ENCODE peak calls at places on chromosome 17, in nine cellular contexts. G is endothelial cell of umbilical vein; H is ovary; Z is H9; I is SJCRH30; S is prostate gland; X is heart right ventricle; D is CD8-positive, alpha-beta memory T cell; E is osteoblast. A is an unnamed sample.

GRCh38 chr17:59154335-59154720 is 658 bp downstream of the SKA2 start:
- DNase-seq in G (no peak), H (peak; percentile 41), Z (no peak), I (peak; percentile 66), S (peak; percentile 39), X (peak; percentile 45), D (peak; percentile 10), E (no peak), A (peak; percentile 73)

GRCh38 chr17:13597723-13598347 is 3.9 kb downstream of the HS3ST3A1 start:
- DNase-seq in G (peak; percentile 27), H (no peak), Z (no peak), I (peak; percentile 89), S (peak; percentile 12), X (peak; percentile 18), D (peak; percentile 31), E (no peak), A (peak; percentile 33)

GRCh38 chr17:79080761-79081290 is 6.2 kb downstream of the ENGASE start:
- DNase-seq in G (no peak), H (no peak), Z (no peak), I (no peak), S (no peak), X (no peak), D (no peak), E (peak; percentile 64), A (no peak)

GRCh38 chr17:27882162-27882840 is 10.9 kb downstream of the LYRM9 start:
- DNase-seq in G (no peak), H (no peak), Z (no peak), I (no peak), S (no peak), X (no peak), D (no peak), E (no peak), A (no peak)

GRCh38 chr17:73760186-73760758 is 116.0 kb upstream of the SDK2 start:
- DNase-seq in G (no peak), H (no peak), Z (peak; percentile 93), I (no peak), S (no peak), X (no peak), D (no peak), E (peak; percentile 39), A (no peak)

GRCh38 chr17:3998436-3998835 is 34.2 kb upstream of the ATP2A3 start:
- DNase-seq in G (no peak), H (no peak), Z (no peak), I (peak; percentile 81), S (no peak), X (no peak), D (no peak), E (no peak), A (no peak)

GRCh38 chr17:77285594-77286390 is 145.0 kb downstream of the SEC14L1 start:
- DNase-seq in G (no peak), H (no peak), Z (no peak), I (peak; percentile 80), S (peak; percentile 82), X (peak; percentile 33), D (no peak), E (peak; percentile 99), A (no peak)

GRCh38 chr17:48241131-48241591 is 133.6 kb downstream of the SNX11 start:
- DNase-seq in G (peak; percentile 73), H (no peak), Z (no peak), I (peak; percentile 83), S (no peak), X (peak; percentile 38), D (no peak), E (peak; percentile 43), A (peak; percentile 72)

GRCh38 chr17:82949361-82949760 is 109.5 kb upstream of the ZNF750 start:
- DNase-seq in G (no peak), H (peak; percentile 14), Z (no peak), I (no peak), S (no peak), X (no peak), D (no peak), E (no peak), A (no peak)

GRCh38 chr17:82948957-82949356 is 109.1 kb upstream of the ZNF750 start:
- DNase-seq in G (no peak), H (peak; percentile 2), Z (no peak), I (no peak), S (no peak), X (no peak), D (no peak), E (no peak), A (no peak)

GRCh38 chr17:82948081-82948511 is 108.3 kb upstream of the ZNF750 start:
- DNase-seq in G (no peak), H (peak; percentile 16), Z (no peak), I (no peak), S (no peak), X (no peak), D (no peak), E (no peak), A (no peak)

GRCh38 chr17:82946081-82946480 is 106.3 kb upstream of the ZNF750 start:
- DNase-seq in G (no peak), H (no peak), Z (no peak), I (no peak), S (no peak), X (no peak), D (no peak), E (no peak), A (no peak)

DNA sequence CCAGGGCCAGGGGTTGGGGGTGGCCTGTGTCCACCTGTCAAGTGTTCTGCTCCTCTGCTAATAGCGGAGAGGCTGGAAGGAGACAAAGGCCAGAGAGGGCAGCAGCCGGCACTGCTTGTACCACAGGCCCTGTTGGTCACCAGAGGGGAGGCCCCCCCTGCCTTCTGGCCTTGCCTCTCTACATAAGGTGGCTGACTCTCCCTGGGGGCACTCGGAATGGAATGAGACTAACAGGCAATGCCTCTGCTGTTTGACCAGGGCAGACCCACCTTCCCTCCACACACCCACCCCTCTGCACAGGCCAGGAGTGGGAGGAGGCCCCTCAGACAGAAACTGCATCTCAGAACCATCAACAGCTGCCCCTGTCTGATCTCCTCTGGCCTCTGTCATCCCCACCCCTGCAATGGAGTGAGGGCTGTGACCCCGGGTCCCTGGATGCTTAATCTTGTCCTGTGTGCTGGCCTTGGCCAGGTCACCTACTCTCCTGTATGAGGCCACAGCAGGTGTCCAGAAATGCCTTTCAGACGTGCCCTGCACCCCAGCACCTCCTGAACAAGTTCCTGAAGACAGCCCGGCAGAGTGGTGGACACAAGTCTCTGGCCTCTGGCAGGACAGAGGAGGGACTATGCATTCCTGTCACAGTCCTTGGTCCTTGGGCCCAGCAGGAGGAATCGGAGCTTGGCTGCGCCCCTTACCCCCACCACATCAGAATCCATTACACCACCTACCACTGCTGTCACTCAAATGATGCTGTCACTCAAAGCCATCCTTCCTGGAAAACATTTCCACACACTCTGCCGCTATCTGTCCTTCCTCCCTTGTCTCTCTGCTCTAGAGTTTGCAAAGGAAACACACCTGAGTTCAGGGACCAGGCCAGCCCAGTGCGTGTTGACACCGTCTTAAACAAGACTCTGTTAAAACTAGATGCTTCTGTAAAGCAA is 107.5 kb upstream of the ZNF750 start:
- DNase-seq in G (no peak), H (peak; percentile 17), Z (no peak), I (no peak), S (no peak), X (no peak), D (no peak), E (no peak), A (no peak)
- H3K9me3 ChIP-seq in G (no peaks in the 10 kb centered on the region), H (peaks cover 2% of the 10 kb centered on the region), Z (peaks cover 94% of the 10 kb centered on the region), I (peaks cover 32% of the 10 kb centered on the region), S (no peaks in the 10 kb centered on the region), X (peaks cover 28% of the 10 kb centered on the region), D (peaks cover 13% of the 10 kb centered on the region), E (peaks cover 10% of the 10 kb centered on the region), A (peaks cover 53% of the 10 kb centered on the region)

DNA sequence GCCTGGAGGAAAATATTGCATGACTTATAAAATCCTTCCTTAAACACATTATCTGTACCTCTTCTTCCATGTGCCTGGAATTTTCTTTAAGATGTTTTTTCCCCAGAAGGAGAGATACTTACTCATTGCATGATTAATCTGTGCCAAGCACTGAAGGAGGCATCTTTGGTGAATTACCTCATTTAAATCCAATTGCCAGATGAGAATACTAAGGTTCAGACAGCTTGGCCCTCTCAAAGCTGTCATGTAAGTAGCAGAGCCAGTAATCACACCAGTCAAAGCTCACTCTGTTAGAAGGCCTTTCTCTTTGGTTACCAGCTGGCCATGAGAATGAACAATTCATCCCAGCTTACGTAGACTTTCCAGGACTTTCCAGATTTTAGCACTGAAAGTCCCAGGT is 119.7 kb downstream of the COPRS start:
- DNase-seq in G (no peak), H (no peak), Z (no peak), I (no peak), S (no peak), X (no peak), D (no peak), E (no peak), A (no peak)
- H3K27ac ChIP-seq in G (no peak overlapping the region), H (no peak overlapping the region), Z (no peak overlapping the region), I (no peak overlapping the region), S (no peak overlapping the region), X (peak overlapping the region; percentile 75), D (no peak overlapping the region), E (peak overlapping the region; percentile 89), A (no peak overlapping the region)

DNA sequence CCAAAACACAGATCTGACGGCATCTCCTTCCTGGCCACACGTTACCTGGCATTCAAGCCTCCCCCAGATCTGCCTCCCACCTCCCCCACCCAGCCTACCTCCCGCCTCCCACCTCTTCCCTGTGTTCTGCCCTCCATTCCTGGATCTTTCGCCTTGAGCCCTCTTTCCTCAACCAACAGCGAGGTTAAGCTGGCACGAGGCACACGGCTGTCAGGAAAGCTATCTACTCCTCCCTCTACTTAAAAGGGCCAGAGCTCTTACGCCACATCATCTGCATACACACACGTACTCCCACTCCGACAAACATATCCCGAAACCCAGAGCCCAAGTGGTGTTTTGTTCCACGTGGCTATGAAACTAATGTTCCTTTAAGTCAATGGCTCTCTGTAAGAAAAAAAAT is 18.0 kb downstream of the WDR45B start:
- DNase-seq in G (no peak), H (no peak), Z (no peak), I (no peak), S (peak; percentile 62), X (no peak), D (no peak), E (no peak), A (no peak)
- H3K9me3 ChIP-seq in G (no peaks in the 10 kb centered on the region), H (no peaks in the 10 kb centered on the region), Z (no peaks in the 10 kb centered on the region), I (no peaks in the 10 kb centered on the region), S (no peaks in the 10 kb centered on the region), X (no peaks in the 10 kb centered on the region), D (no peaks in the 10 kb centered on the region), E (no peaks in the 10 kb centered on the region), A (no peaks in the 10 kb centered on the region)

GRCh38 chr17:1003633-1003971 is 6.7 kb downstream of the TIMM22 start:
- DNase-seq in G (no peak), H (no peak), Z (no peak), I (no peak), S (no peak), X (no peak), D (no peak), E (peak; percentile 58), A (no peak)

GRCh38 chr17:1006054-1006453 is 9.1 kb downstream of the TIMM22 start:
- DNase-seq in G (no peak), H (no peak), Z (no peak), I (no peak), S (peak; percentile 53), X (no peak), D (no peak), E (peak; percentile 73), A (no peak)

GRCh38 chr17:1003972-1004768 is 7.2 kb downstream of the TIMM22 start:
- DNase-seq in G (peak; percentile 58), H (peak; percentile 59), Z (no peak), I (no peak), S (no peak), X (no peak), D (no peak), E (peak; percentile 89), A (no peak)

GRCh38 chr17:1004769-1005295 is 7.9 kb downstream of the TIMM22 start:
- DNase-seq in G (no peak), H (no peak), Z (no peak), I (no peak), S (no peak), X (no peak), D (no peak), E (peak; percentile 87), A (no peak)

GRCh38 chr17:1005361-1005946 is 8.5 kb downstream of the TIMM22 start:
- DNase-seq in G (peak; percentile 93), H (peak; percentile 87), Z (no peak), I (peak; percentile 41), S (peak; percentile 77), X (peak; percentile 65), D (peak; percentile 26), E (peak; percentile 97), A (peak; percentile 72)
- H3K27ac ChIP-seq in G (peak overlapping the region; percentile 75), H (no peak overlapping the region), Z (no peak overlapping the region), I (no peak overlapping the region), S (peak overlapping the region; percentile 68), X (peak overlapping the region; percentile 77), D (no peak overlapping the region), E (no peak overlapping the region), A (peak overlapping the region; percentile 53)